ENCODE peak calls at places on chromosome 20, in seven cellular contexts. X is IMR-90, G is H1, M is mesenchymal stem cell, B is neuronal stem cell, W is mesendoderm, K is trophoblast cell. H is an unnamed sample.

GRCh38 chr20:12179692-12180091 is 262.0 kb downstream of the BTBD3 start:
- DNase-seq in X (no peak), M (no peak), W (no peak), B (no peak), G (no peak), K (no peak), H (no peak)

GRCh38 chr20:20668639-20669038 is 43.8 kb downstream of the RALGAPA2 start:
- DNase-seq in W (no peak), K (no peak), X (no peak), M (peak; percentile 29), G (no peak), B (no peak), H (no peak)

GRCh38 chr20:58708246-58708931 is 15.8 kb downstream of the NPEPL1 start:
- DNase-seq in B (no peak), K (no peak), X (no peak), M (no peak), W (no peak), G (peak; percentile 43), H (peak; percentile 23)

GRCh38 chr20:539848-540247 is 3.7 kb downstream of the CSNK2A1 start:
- DNase-seq in K (peak; percentile 36), X (peak; percentile 49), M (peak; percentile 73), B (no peak), W (peak; percentile 54), G (no peak), H (no peak)

GRCh38 chr20:9837634-9838033 is 1.2 kb downstream of the PAK5 start:
- DNase-seq in W (no peak), B (no peak), X (no peak), M (no peak), K (no peak), G (no peak), H (no peak)

GRCh38 chr20:53126185-53126584 is 154.0 kb downstream of the TSHZ2 start:
- DNase-seq in X (no peak), G (no peak), M (no peak), B (no peak), W (no peak), K (no peak), H (no peak)

GRCh38 chr20:19713851-19714716 is 44.0 kb upstream of the RIN2 start:
- DNase-seq in B (no peak), X (no peak), W (no peak), K (peak; percentile 77), G (no peak), M (peak; percentile 21), H (no peak)

GRCh38 chr20:3704085-3704484 is 8.3 kb downstream of the SIGLEC1 start:
- DNase-seq in W (no peak), M (no peak), B (no peak), X (no peak), K (no peak), G (no peak), H (peak; percentile 15)

GRCh38 chr20:39660251-39660650 is 698.1 kb downstream of the DHX35 start:
- DNase-seq in B (no peak), K (no peak), M (peak; percentile 1), X (no peak), W (no peak), G (no peak), H (no peak)

GRCh38 chr20:19275630-19276071 is 63.2 kb downstream of the SLC24A3 start:
- DNase-seq in B (no peak), X (no peak), M (no peak), W (no peak), K (no peak), G (no peak), H (no peak)

GRCh38 chr20:31739550-31739863 is 417 bp downstream of the TPX2 start:
- DNase-seq in B (no peak), X (no peak), K (no peak), M (no peak), W (no peak), G (no peak), H (no peak)

GRCh38 chr20:11035211-11035610 is 361.4 kb upstream of the JAG1 start:
- DNase-seq in B (no peak), M (no peak), G (no peak), W (no peak), X (no peak), K (no peak), H (no peak)

GRCh38 chr20:4887586-4887985 is 113.7 kb downstream of the SLC23A2 start:
- DNase-seq in W (no peak), B (no peak), K (no peak), X (no peak), M (no peak), G (no peak), H (no peak)

GRCh38 chr20:35611482-35611881 is 4.1 kb upstream of the SPAG4 start:
- DNase-seq in K (no peak), B (no peak), M (no peak), G (no peak), W (no peak), X (no peak), H (no peak)
- H2AK5ac ChIP-seq in K (no peak overlapping the region), B (no peak overlapping the region), M (no peak overlapping the region), G (no peak overlapping the region), W (no peak overlapping the region), X (no peak overlapping the region), H (no peak overlapping the region)

GRCh38 chr20:44135811-44136204 is 51.2 kb downstream of the JPH2 start:
- DNase-seq in W (no peak), X (no peak), G (no peak), M (no peak), B (no peak), K (no peak), H (no peak)

GRCh38 chr20:44138859-44139258 is 48.1 kb downstream of the JPH2 start:
- DNase-seq in W (no peak), X (no peak), M (no peak), G (no peak), B (no peak), K (no peak), H (no peak)

GRCh38 chr20:44136579-44136978 is 50.4 kb downstream of the JPH2 start:
- DNase-seq in W (no peak), B (no peak), X (no peak), K (no peak), G (no peak), M (no peak), H (no peak)

GRCh38 chr20:44134897-44135810 is 51.8 kb downstream of the JPH2 start:
- DNase-seq in X (no peak), W (no peak), B (no peak), M (no peak), G (no peak), K (no peak), H (no peak)

GRCh38 chr20:44137210-44137781 is 49.7 kb downstream of the JPH2 start:
- DNase-seq in X (peak; percentile 38), B (peak; percentile 54), M (peak; percentile 49), W (peak; percentile 98), K (no peak), G (peak; percentile 55), H (peak; percentile 55)
- H2AK5ac ChIP-seq in X (peak overlapping the region; percentile 13), B (no peak overlapping the region), M (peak overlapping the region; percentile 13), W (no peak overlapping the region), K (peak overlapping the region; percentile 35), G (no peak overlapping the region), H (no peak overlapping the region)

DNA sequence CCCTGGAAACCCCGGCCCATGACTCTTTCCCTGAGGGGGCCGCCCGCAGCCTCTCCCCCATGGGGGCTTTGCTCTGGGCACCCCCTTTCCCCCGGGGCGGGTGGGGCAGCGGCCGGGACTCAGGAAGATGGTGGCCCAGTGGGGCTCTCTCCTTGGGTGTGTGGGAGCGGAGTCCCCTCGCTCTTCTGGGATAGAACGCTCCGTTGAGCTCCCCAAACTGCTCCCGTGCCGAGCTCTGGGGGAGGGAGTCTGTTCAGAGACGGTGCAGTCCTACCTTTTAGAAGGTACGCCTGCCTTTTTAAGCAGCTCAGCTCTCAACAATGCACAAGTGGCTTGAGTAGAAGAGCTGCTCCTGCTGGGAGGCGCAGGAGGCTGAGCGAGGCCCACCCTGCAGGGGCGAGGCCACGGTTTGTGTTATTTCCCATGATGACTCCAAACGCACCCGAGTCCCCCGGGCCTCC is 21.7 kb upstream of the BHLHE23 start:
- DNase-seq in X (no peak), K (no peak), W (no peak), B (no peak), G (peak; percentile 56), M (no peak), H (no peak)
- H2AK5ac ChIP-seq in X (no peak overlapping the region), K (no peak overlapping the region), W (no peak overlapping the region), B (peak overlapping the region; percentile 82), G (no peak overlapping the region), M (no peak overlapping the region), H (no peak overlapping the region)

GRCh38 chr20:61373055-61373399 is 121.0 kb downstream of the CDH4 start:
- DNase-seq in W (no peak), M (no peak), B (no peak), K (no peak), G (no peak), X (no peak), H (no peak)

GRCh38 chr20:61373956-61374545 is 122.0 kb downstream of the CDH4 start:
- DNase-seq in M (no peak), W (no peak), B (no peak), X (no peak), K (no peak), G (no peak), H (no peak)

GRCh38 chr20:61372151-61373054 is 120.3 kb downstream of the CDH4 start:
- DNase-seq in X (no peak), G (no peak), B (no peak), W (no peak), M (peak; percentile 16), K (no peak), H (no peak)

GRCh38 chr20:61378694-61379093 is 126.6 kb downstream of the CDH4 start:
- DNase-seq in B (no peak), K (no peak), G (no peak), X (no peak), W (no peak), M (no peak), H (no peak)

DNA sequence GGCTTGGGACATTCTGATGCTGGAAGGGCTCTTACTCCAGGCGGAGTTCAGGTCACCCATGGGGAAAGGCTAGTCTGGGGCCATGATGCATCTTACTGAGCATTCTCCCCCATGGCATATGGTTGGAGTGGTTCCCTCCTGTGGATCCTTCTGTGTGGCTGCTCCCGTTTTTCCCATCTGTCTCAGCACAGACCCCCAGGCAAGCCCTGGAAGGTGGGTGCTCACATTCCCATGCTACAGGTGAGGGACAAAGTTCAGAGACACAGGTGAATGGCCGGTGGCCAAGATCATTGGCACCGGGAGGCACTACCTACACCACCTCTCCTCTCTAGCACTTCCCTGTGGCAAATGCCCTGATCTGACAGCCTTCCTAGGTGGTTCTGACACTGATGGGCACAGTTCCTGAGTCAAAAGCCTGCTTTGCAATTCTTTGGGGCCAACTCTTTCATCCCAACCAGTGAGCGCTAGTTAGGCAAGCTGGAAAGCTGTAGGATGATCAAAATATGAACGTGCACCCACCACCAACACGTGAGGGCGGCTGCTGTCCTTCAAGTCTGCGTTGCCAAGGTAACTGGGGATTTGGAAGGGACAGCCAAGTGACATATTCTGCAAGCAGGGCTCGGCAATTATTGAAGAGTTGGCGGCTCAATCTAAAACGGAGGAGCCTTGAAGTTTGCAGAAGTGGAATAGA is 124.6 kb downstream of the CDH4 start:
- DNase-seq in X (no peak), K (no peak), G (no peak), M (no peak), B (no peak), W (no peak), H (no peak)
- H2AK5ac ChIP-seq in X (no peak overlapping the region), K (no peak overlapping the region), G (peak overlapping the region; percentile 13), M (no peak overlapping the region), B (peak overlapping the region; percentile 10), W (no peak overlapping the region), H (no peak overlapping the region)

DNA sequence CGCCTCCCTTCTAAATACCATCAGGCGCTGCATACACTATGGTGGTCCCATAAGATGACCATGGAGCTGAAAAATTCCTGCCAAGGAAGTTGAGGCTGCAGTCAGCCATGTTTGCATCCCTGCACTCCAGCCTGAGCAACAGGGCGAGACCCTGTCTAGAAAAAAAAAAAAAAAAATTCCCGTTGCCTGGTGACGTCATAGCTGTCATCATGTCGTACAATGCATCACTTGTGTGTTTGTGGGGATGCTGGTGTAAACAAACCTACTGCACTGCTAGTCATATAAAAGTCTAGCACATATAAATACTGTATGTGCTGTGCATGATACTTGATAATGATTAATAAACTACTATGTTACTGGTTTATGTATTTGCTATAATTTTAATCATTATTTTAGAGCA is 132.5 kb downstream of the BANF2 start:
- DNase-seq in G (no peak), X (peak; percentile 34), K (no peak), W (no peak), B (no peak), M (no peak), H (no peak)
- H2AK5ac ChIP-seq in G (no peak overlapping the region), X (no peak overlapping the region), K (no peak overlapping the region), W (no peak overlapping the region), B (no peak overlapping the region), M (no peak overlapping the region), H (no peak overlapping the region)

H was measured in H9.